ENCODE peak calls at places on chromosomes 12 and 14, in five cellular contexts. G is lung; Z is breast epithelium; X is CD8-positive, alpha-beta T cell; H is upper lobe of right lung. T is an unnamed sample.

GRCh38 chr12:47990351-47991105 is 13.7 kb downstream of the COL2A1 start:
- DNase-seq in X (peak; percentile 68), Z (no peak), H (no peak), G (no peak), T (no peak)

GRCh38 chr12:71161575-71161974 is 3.8 kb upstream of the TSPAN8 start:
- DNase-seq in X (no peak), Z (no peak), H (no peak), G (no peak), T (no peak)

GRCh38 chr12:56719056-56719455 is 6.0 kb downstream of the NACA start:
- DNase-seq in H (no peak), Z (no peak), G (no peak), X (no peak), T (no peak)

GRCh38 chr12:55718650-55719275 is 1.4 kb upstream of the RDH5 start:
- DNase-seq in X (no peak), Z (no peak), G (no peak), H (no peak), T (no peak)

GRCh38 chr12:54945082-54945481 is 39.5 kb downstream of the TESPA1 start:
- DNase-seq in X (no peak), Z (no peak), G (peak; percentile 39), H (no peak), T (no peak)

GRCh38 chr14:90778468-90779255 is 37.6 kb downstream of the TTC7B start:
- DNase-seq in X (no peak), G (no peak), H (no peak), Z (no peak), T (no peak)

GRCh38 chr14:77474763-77475162 is 16.9 kb downstream of the AHSA1 start:
- DNase-seq in Z (no peak), G (no peak), H (no peak), X (no peak), T (no peak)

GRCh38 chr14:36834293-36834692 is 172.6 kb downstream of the PAX9 start:
- DNase-seq in H (no peak), X (no peak), Z (no peak), G (no peak), T (no peak)

GRCh38 chr14:81737938-81738337 is 204.3 kb upstream of the SEL1L start:
- DNase-seq in Z (no peak), G (no peak), H (no peak), X (no peak), T (no peak)

GRCh38 chr12:101823891-101824290 is 6.9 kb downstream of the GNPTAB start:
- DNase-seq in Z (peak; percentile 34), X (peak; percentile 75), G (peak; percentile 45), H (no peak), T (no peak)

GRCh38 chr14:38210587-38211257 is 3.0 kb downstream of the SSTR1 start:
- DNase-seq in X (no peak), Z (no peak), H (peak; percentile 64), G (no peak), T (no peak)
- H3K9me3 ChIP-seq in X (no peaks in the 10 kb centered on the region), Z (no peaks in the 10 kb centered on the region), H (no peaks in the 10 kb centered on the region), G (no peaks in the 10 kb centered on the region), T (peaks cover 2% of the 10 kb centered on the region)

GRCh38 chr14:106823552-106823951 is 1297.2 kb downstream of the TMEM121 start:
- DNase-seq in Z (no peak), X (no peak), G (no peak), H (no peak), T (no peak)

GRCh38 chr14:106821119-106821518 is 1294.7 kb downstream of the TMEM121 start:
- DNase-seq in Z (no peak), G (no peak), H (no peak), X (no peak), T (no peak)

GRCh38 chr14:106822905-106823304 is 1296.5 kb downstream of the TMEM121 start:
- DNase-seq in X (no peak), Z (no peak), G (no peak), H (no peak), T (no peak)

GRCh38 chr14:106831322-106831720 is 1304.9 kb downstream of the TMEM121 start:
- DNase-seq in X (no peak), H (peak; percentile 71), G (no peak), Z (no peak), T (no peak)

DNA sequence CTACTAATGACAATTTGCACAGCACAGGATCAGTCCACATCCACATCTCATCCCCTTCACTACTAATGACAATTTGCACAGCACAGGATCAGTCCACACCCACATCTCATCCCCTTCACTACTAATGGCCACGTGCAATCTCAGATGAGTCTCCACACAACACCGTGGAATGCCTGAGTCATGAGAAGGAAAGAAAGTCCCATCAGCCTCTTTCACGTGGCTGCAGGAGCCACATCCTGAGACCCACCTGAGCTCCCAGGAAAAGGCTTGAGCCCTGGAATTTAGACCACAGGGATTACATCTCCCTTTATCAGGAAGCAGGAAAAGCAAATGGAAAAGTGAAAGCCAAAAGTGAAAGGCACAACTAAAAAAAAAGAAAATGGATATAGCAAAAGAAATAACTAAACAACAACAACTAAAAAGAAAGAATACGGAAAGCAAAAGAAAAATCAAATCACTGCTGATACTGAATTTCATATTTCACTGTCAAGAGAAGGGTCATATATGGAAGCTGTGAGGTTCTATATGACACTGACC is 1300.5 kb downstream of the TMEM121 start:
- DNase-seq in H (no peak), Z (no peak), G (no peak), X (no peak), T (no peak)
- H3K9me3 ChIP-seq in H (no peaks in the 10 kb centered on the region), Z (no peaks in the 10 kb centered on the region), G (no peaks in the 10 kb centered on the region), X (no peaks in the 10 kb centered on the region), T (peaks cover 32% of the 10 kb centered on the region)

DNA sequence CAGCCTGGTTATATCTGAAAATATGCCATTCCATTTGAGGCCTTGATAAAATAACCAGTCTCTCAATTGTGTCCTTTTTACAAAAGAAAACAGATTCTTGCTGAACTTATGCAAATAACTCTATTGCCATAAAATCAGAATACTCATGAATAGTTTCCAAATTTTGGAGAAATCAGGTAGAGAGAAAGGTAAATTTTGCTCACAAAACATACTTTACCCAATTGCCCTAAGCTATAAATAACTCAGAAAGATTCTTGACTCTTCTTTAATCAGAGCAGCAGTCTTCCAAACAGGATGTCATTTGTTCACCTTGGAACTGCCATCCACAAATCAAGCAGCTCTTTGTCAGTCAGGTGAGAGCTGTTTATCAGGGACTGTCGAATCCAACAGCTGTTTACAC is 12.6 kb downstream of the ZNF26 start:
- DNase-seq in Z (no peak), G (no peak), H (no peak), X (no peak), T (no peak)
- H3K9me3 ChIP-seq in Z (peaks cover 100% of the 10 kb centered on the region), G (peaks cover 4% of the 10 kb centered on the region), H (peaks cover 92% of the 10 kb centered on the region), X (peaks cover 67% of the 10 kb centered on the region), T (peaks cover 78% of the 10 kb centered on the region)

GRCh38 chr14:32939254-32940065 is 781 bp downstream of the NPAS3 start:
- DNase-seq in X (no peak), Z (peak; percentile 79), G (peak; percentile 43), H (peak; percentile 75), T (no peak)

GRCh38 chr14:32940711-32941667 is 2.3 kb downstream of the NPAS3 start:
- DNase-seq in X (no peak), Z (no peak), H (no peak), G (no peak), T (no peak)

GRCh38 chr14:32940066-32940651 is 1.5 kb downstream of the NPAS3 start:
- DNase-seq in H (no peak), Z (no peak), G (no peak), X (no peak), T (no peak)

GRCh38 chr14:32938719-32939253 is at the start of gene NPAS3:
- DNase-seq in G (no peak), Z (no peak), H (no peak), X (no peak), T (no peak)

GRCh38 chr14:32941668-32942065 is 3.0 kb downstream of the NPAS3 start:
- DNase-seq in X (no peak), H (no peak), Z (no peak), G (no peak), T (no peak)
- H3K9me3 ChIP-seq in X (no peaks in the 10 kb centered on the region), H (no peaks in the 10 kb centered on the region), Z (no peaks in the 10 kb centered on the region), G (no peaks in the 10 kb centered on the region), T (no peaks in the 10 kb centered on the region)

DNA sequence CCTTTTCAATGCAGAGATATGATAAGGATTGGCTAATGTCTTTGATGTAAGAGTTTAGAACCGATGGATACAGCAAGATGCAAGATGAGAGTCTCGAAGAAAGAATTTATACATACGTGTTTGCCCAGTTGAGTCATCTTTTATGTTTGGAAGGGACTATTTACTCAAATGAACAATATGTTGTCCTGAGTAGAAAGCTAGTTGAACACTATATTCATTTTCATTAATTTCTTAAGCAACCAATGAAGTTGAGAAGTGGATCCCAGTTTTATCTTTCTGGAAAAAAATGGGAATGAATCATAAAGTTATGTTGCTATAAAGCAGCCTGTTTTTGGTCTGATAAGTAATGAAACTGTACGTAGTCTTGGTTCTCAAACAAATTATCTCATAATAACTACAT is 1431.7 kb upstream of the FLRT2 start:
- DNase-seq in H (no peak), Z (no peak), X (no peak), G (no peak), T (no peak)
- H3K9me3 ChIP-seq in H (no peaks in the 10 kb centered on the region), Z (peaks cover 8% of the 10 kb centered on the region), X (no peaks in the 10 kb centered on the region), G (no peaks in the 10 kb centered on the region), T (peaks cover 5% of the 10 kb centered on the region)

DNA sequence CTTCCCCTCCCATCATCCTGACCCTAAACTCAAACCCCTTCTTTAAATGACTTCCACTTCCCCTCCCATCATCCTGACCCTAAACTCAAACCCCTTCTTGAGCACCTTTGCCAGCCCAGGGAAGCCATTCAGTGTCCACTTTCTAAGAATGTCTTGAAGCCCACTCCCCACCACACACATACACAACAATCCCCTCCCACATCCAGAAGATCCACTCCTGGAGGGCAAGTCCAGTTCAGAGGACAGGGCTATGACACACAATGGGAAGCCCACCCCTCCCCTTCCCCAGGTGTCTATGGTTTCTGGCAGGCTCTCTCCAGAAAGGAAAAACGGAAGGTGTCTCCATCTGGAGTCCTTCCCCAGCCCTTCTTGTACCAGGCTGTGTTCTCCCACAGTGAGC is 117.1 kb downstream of the KCNA5 start:
- DNase-seq in Z (no peak), X (no peak), H (no peak), G (no peak), T (no peak)
- H3K9me3 ChIP-seq in Z (no peaks in the 10 kb centered on the region), X (no peaks in the 10 kb centered on the region), H (no peaks in the 10 kb centered on the region), G (no peaks in the 10 kb centered on the region), T (no peaks in the 10 kb centered on the region)

GRCh38 chr14:97916100-97916499 is 1118.9 kb downstream of the VRK1 start:
- DNase-seq in G (no peak), H (no peak), X (no peak), Z (no peak), T (no peak)

GRCh38 chr14:97920201-97920600 is 1123.0 kb downstream of the VRK1 start:
- DNase-seq in Z (no peak), G (no peak), X (no peak), H (no peak), T (no peak)

GRCh38 chr14:97917169-97917568 is 1120.0 kb downstream of the VRK1 start:
- DNase-seq in X (no peak), G (no peak), Z (no peak), H (no peak), T (no peak)

GRCh38 chr14:97916669-97917068 is 1119.5 kb downstream of the VRK1 start:
- DNase-seq in G (no peak), X (no peak), Z (no peak), H (no peak), T (no peak)
- H3K9me3 ChIP-seq in G (no peaks in the 10 kb centered on the region), X (no peaks in the 10 kb centered on the region), Z (no peaks in the 10 kb centered on the region), H (no peaks in the 10 kb centered on the region), T (peaks cover 54% of the 10 kb centered on the region)

DNA sequence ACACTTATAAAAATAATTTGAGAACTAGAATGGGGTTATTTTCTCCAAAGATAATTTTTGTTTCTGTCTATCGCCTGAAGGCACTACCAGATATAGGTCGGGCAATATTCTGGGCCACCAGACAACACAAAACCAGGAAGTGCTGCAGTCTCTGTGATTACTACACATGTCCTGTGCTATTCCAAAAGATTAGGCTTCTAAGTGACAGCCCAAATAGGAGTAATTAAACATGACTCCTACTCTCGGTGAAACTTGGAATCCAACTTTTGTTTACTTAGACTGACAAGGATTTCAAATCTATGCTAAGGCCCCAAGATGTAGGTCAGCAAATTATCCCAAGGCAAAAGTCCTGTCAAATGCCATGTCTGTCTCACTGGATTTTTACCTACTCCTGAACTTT is 157.6 kb upstream of the LRFN5 start:
- DNase-seq in G (no peak), Z (no peak), X (no peak), H (no peak), T (no peak)
- H3K9me3 ChIP-seq in G (no peaks in the 10 kb centered on the region), Z (no peaks in the 10 kb centered on the region), X (no peaks in the 10 kb centered on the region), H (no peaks in the 10 kb centered on the region), T (no peaks in the 10 kb centered on the region)

T was measured in AG04450.